ENCODE peak calls at places on chromosomes 12 and 14, in four cellular contexts. E is NCI-H1694 treated with DMSO at 0.1 percent for 48 hours, W is fibroblast of pulmonary artery, Z is CD14-positive monocyte. C is an unnamed sample.
A peak's percentile ranks its signal among the peaks of the same experiment; 100 is the strongest.

GRCh38 chr12:75977590-75977951 is 54.0 kb downstream of the PHLDA1 start:
- DNase-seq in Z (no peak), E (no peak), W (no peak), C (no peak)

GRCh38 chr12:106174876-106175275 is 36.1 kb upstream of the NUAK1 start:
- DNase-seq in E (no peak), Z (no peak), W (no peak), C (no peak)

GRCh38 chr12:115481141-115481540 is 796.4 kb downstream of the MED13L start:
- DNase-seq in Z (no peak), E (no peak), W (peak; percentile 11), C (no peak)

GRCh38 chr12:10618338-10618987 is 5.1 kb upstream of the MAGOHB start:
- DNase-seq in W (peak; percentile 61), E (no peak), Z (no peak), C (no peak)

GRCh38 chr12:98595152-98595988 is 1.9 kb downstream of the SLC25A3 start:
- DNase-seq in Z (no peak), E (no peak), W (peak; percentile 75), C (no peak)

GRCh38 chr12:54162741-54163140 is 26.0 kb downstream of the SMUG1 start:
- DNase-seq in E (no peak), W (no peak), Z (no peak), C (no peak)

GRCh38 chr12:54028324-54029201 is at the start of gene HOXC6:
- DNase-seq in W (no peak), Z (no peak), E (no peak), C (no peak)

GRCh38 chr12:98227162-98227561 is 288.2 kb upstream of the TMPO start:
- DNase-seq in E (no peak), Z (no peak), W (peak; percentile 28), C (no peak)

GRCh38 chr14:20848316-20848954 is 42.8 kb upstream of the RNASE3 start:
- DNase-seq in Z (peak; percentile 55), E (no peak), W (no peak), C (no peak)

C was measured in SIG-M5.